ENCODE peak calls at places on chromosomes 13 and 19, in four cellular contexts. Y is testis, R is adrenal gland, W is mesendoderm. M is an unnamed sample.

GRCh38 chr13:98492335-98493034 is 84.4 kb downstream of the STK24 start:
- DNase-seq in Y (no peak), R (no peak), W (no peak), M (no peak)

GRCh38 chr13:99495478-99496321 is 5.6 kb upstream of the TM9SF2 start:
- DNase-seq in Y (no peak), R (peak; percentile 17), W (no peak), M (peak; percentile 32)

GRCh38 chr13:64723735-64724134 is 2506.4 kb downstream of the PCDH9 start:
- DNase-seq in Y (no peak), R (no peak), W (peak; percentile 73), M (peak; percentile 78)

GRCh38 chr13:40629678-40630384 is 36.6 kb downstream of the FOXO1 start:
- DNase-seq in Y (no peak), R (no peak), W (no peak), M (no peak)

GRCh38 chr19:42693760-42694350 is 46.4 kb downstream of the PSG3 start:
- DNase-seq in Y (peak; percentile 27), R (peak; percentile 64), W (peak; percentile 10), M (peak; percentile 50)

GRCh38 chr13:67118277-67118676 is 111.9 kb downstream of the PCDH9 start:
- DNase-seq in Y (no peak), R (no peak), W (no peak), M (no peak)

GRCh38 chr13:104006625-104007061 is 940.4 kb upstream of the SLC10A2 start:
- DNase-seq in Y (no peak), R (no peak), W (no peak), M (peak; percentile 42)

GRCh38 chr13:113990321-113990837 is 16.5 kb upstream of the C13orf46 start:
- DNase-seq in Y (peak; percentile 8), R (no peak), W (no peak), M (no peak)

GRCh38 chr13:37869756-37870488 is at the start of gene TRPC4:
- DNase-seq in Y (peak; percentile 29), R (no peak), W (peak; percentile 91), M (peak; percentile 42)

GRCh38 chr19:584240-585001 is 5.3 kb upstream of the HCN2 start:
- DNase-seq in Y (no peak), R (peak; percentile 83), W (peak; percentile 68), M (peak; percentile 68)

GRCh38 chr13:34349091-34349722 is 531.3 kb downstream of the RFC3 start:
- DNase-seq in Y (peak; percentile 67), R (peak; percentile 67), W (no peak), M (peak; percentile 38)

GRCh38 chr19:17091758-17092333 is 16.3 kb downstream of the MYO9B start:
- DNase-seq in Y (no peak), R (peak; percentile 65), W (peak; percentile 25), M (no peak)

GRCh38 chr19:43928820-43929219 is 6.3 kb downstream of the ZNF45 start:
- DNase-seq in Y (no peak), R (no peak), W (no peak), M (no peak)

GRCh38 chr19:9075064-9075964 is 11.5 kb upstream of the OR1M1 start:
- DNase-seq in Y (peak; percentile 89), R (peak; percentile 93), W (peak; percentile 95), M (peak; percentile 75)

GRCh38 chr13:44429311-44429710 is 55.7 kb downstream of the SERP2 start:
- DNase-seq in Y (no peak), R (no peak), W (no peak), M (no peak)

GRCh38 chr19:21210037-21210621 is 68.3 kb downstream of the ZNF431 start:
- DNase-seq in Y (no peak), R (no peak), W (peak; percentile 33), M (no peak)

GRCh38 chr13:98440390-98441055 is 136.4 kb downstream of the STK24 start:
- DNase-seq in Y (no peak), R (no peak), W (no peak), M (no peak)

GRCh38 chr13:36530050-36530789 is 97.9 kb downstream of the CCNA1 start:
- DNase-seq in Y (peak; percentile 16), R (peak; percentile 2), W (peak; percentile 32), M (no peak)

GRCh38 chr13:100634686-100635085 is 39.9 kb downstream of the TMTC4 start:
- DNase-seq in Y (no peak), R (no peak), W (no peak), M (no peak)

GRCh38 chr19:4455742-4456565 is 1.6 kb downstream of the UBXN6 start:
- DNase-seq in Y (peak; percentile 86), R (peak; percentile 95), W (peak; percentile 30), M (peak; percentile 77)

GRCh38 chr19:3357731-3358391 is 8.5 kb upstream of the NFIC start:
- DNase-seq in Y (no peak), R (no peak), W (peak; percentile 59), M (no peak)

GRCh38 chr19:36579255-36579654 is 6.2 kb upstream of the ZNF529 start:
- DNase-seq in Y (no peak), R (no peak), W (no peak), M (no peak)

GRCh38 chr13:51764184-51765141 is 39.5 kb downstream of the DHRS12 start:
- DNase-seq in Y (peak; percentile 87), R (no peak), W (no peak), M (peak; percentile 82)

GRCh38 chr13:95676100-95676774 is 702 bp upstream of the DNAJC3 start:
- DNase-seq in Y (peak; percentile 37), R (peak; percentile 50), W (no peak), M (no peak)

GRCh38 chr19:6065685-6066365 is 44.5 kb downstream of the RFX2 start:
- DNase-seq in Y (peak; percentile 9), R (peak; percentile 32), W (peak; percentile 91), M (no peak)

GRCh38 chr13:36362251-36362650 is 16.1 kb upstream of the SPART start:
- DNase-seq in Y (no peak), R (no peak), W (no peak), M (no peak)

GRCh38 chr13:36358352-36358751 is 12.2 kb upstream of the SPART start:
- DNase-seq in Y (no peak), R (no peak), W (no peak), M (no peak)

GRCh38 chr19:35509018-35509652 is 4.3 kb downstream of the DMKN start:
- DNase-seq in Y (no peak), R (peak; percentile 24), W (peak; percentile 88), M (no peak)

GRCh38 chr19:15234525-15235130 is 2.4 kb upstream of the EPHX3 start:
- DNase-seq in Y (no peak), R (no peak), W (no peak), M (no peak)

GRCh38 chr13:46176756-46177155 is 5.2 kb downstream of the LCP1 start:
- DNase-seq in Y (no peak), R (peak; percentile 21), W (no peak), M (no peak)
- H3K4me3 ChIP-seq in Y (no peak overlapping the region), R (no peak overlapping the region), W (no peak overlapping the region), M (no peak overlapping the region)

GRCh38 chr19:11942008-11942842 is 17.3 kb downstream of the ZNF700 start:
- DNase-seq in Y (no peak), R (no peak), W (no peak), M (no peak)
- H3K4me3 ChIP-seq in Y (no peak overlapping the region), R (no peak overlapping the region), W (no peak overlapping the region), M (no peak overlapping the region)

DNA sequence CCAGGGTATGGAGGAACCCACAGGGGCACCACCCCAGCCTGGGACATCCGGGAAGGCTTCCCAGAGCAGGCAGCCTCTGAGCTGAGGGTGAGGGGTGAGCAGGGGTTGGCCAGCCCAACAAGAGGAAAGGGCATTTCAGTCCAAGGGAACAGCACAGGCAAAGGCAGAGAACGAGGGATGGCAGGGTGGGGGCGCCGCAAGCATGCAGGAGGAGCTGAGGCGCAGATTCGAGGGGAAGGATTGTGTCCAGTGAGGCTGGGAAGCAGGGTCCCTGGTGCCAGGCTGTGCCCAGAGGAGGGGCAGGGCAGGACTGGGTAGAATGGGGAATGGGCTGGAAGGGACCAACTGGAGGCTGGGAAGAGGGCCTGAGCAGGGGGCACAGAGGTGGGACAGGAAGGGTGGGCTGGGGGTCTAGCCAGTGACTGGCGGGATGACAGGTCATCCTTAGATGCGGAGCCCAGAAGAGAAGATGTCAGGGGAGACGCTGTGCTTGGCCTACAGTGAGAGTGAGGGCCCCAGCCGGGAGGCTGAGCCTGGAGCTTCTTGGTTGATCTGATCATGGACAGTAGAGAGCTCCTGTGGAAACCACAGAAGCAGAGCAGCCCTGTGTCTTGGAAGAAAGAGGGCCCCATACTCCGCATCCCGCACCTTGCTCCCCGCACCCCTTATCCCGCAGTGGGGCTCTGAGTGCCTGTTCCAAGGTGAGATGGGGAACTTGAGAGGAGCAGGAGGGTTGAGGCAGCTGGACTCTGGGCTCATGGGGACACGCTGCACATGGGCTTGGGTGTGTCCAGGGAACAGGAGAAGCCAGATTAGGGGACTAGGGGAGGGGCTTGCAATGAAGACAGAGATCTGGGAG is 13.7 kb downstream of the EMP3 start:
- DNase-seq in Y (no peak), R (no peak), W (no peak), M (no peak)
- H3K4me3 ChIP-seq in Y (no peak overlapping the region), R (no peak overlapping the region), W (no peak overlapping the region), M (no peak overlapping the region)

DNA sequence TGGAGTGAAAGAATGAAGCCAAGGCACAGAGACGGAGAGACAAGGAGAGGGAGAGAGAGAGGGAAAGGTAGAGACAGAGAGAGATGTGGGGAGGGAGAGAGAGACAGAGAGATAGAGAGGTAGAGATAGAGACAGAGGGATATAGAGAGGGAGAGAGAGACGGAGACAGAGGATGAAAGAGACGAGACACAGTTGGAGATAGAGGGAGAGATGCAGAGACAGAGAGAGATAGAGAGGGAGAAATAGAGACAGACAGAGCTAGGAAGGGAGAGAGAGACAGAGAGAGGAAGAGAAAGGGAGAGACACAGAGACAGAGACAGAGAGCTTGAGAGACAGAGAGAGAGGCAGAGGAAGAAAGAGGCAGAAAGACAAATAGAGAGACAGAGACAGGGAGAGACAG is 4.5 kb upstream of the CSNK1G2 start:
- DNase-seq in Y (no peak), R (no peak), W (no peak), M (no peak)
- H3K4me3 ChIP-seq in Y (no peak overlapping the region), R (no peak overlapping the region), W (no peak overlapping the region), M (peak overlapping the region; percentile 12)

DNA sequence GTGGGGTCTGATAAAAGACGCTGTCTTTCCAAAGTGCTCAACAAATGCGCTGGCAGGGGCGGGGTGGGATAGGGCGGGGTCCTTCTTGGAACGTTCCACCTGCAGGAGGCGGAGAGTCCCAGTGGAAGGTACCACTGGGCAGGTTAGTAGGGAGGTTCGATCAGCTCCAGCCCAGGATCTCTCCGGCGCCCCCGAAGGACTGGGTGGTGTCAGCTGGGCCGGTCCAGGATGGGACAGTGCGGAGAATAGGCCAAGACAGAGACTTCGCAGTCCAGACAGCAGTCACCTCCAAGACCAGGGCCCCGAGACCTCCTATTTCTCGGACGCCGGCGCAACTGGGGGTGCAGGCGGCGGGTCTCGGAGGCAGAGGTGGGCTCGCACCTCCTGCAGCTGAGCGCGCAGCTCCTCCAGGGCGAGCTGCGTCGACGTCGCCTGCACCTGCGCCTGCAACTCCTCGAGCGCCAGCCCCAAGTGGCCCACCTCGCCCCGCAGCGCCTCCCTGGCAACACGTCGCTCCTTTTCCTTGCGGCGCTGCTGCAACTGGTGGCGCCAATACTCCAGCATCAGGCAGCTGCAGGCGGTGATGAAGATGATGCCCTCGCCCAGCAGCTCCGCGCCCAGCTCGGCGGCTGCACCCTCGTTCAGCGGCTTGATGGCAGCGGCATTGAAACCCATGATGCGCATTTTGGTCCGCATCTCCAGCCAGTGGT is 21.6 kb downstream of the VASP start:
- DNase-seq in Y (peak; percentile 48), R (peak; percentile 73), W (peak; percentile 95), M (no peak)
- H3K4me3 ChIP-seq in Y (no peak overlapping the region), R (peak overlapping the region; percentile 40), W (no peak overlapping the region), M (no peak overlapping the region)

DNA sequence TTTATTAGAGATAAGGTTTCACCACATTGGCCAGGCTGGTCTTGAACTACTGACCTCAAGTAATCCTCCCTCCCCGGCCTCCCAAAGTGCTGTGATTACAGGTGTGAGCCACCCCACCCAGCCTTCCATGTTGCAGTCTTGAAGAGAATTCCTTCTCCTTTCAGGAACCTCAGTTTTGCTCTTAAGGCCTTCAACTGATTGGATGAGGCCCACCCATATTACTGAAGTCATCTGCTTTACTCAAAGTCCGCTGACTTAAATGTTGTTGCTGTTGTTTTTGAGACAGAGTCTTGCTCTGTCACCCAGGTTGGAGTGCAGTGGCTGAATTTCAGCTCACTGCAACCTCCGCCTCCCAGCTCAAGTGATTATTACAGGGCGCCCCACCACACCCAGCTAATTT is 33.5 kb downstream of the RASL11A start:
- DNase-seq in Y (no peak), R (no peak), W (no peak), M (no peak)
- H3K4me3 ChIP-seq in Y (no peak overlapping the region), R (no peak overlapping the region), W (no peak overlapping the region), M (no peak overlapping the region)

M was measured in SJCRH30.